ENCODE peak calls at places on chromosomes 7 and 10, in four cellular contexts. W is K562, X is HepG2, U is GM12878. P is an unnamed sample.

GRCh38 chr7:33107136-33108066 is 1.8 kb downstream of the RP9 start:
- DNase-seq in W (peak), X (peak), U (no peak), P (peak)

GRCh38 chr7:141949068-141949467 is 2.3 kb upstream of the CLEC5A start:
- DNase-seq in W (no peak), X (no peak), U (no peak), P (no peak)

GRCh38 chr10:52706347-52707070 is 66.1 kb downstream of the MBL2 start:
- DNase-seq in W (no peak), X (no peak), U (no peak), P (no peak)

GRCh38 chr7:130995252-130996081 is 261.5 kb upstream of the KLF14 start:
- DNase-seq in W (no peak), X (no peak), U (no peak), P (no peak)

GRCh38 chr10:105793071-105793470 is 1152.0 kb downstream of the SORCS3 start:
- DNase-seq in W (no peak), X (no peak), U (no peak), P (no peak)

GRCh38 chr7:41065663-41066062 is 637.2 kb downstream of the INHBA start:
- DNase-seq in W (no peak), X (no peak), U (no peak), P (peak)

GRCh38 chr10:91604936-91605534 is 27.8 kb downstream of the PPP1R3C start:
- DNase-seq in W (no peak), X (no peak), U (no peak), P (no peak)

GRCh38 chr10:99984201-99984600 is 25.5 kb downstream of the DNMBP start:
- DNase-seq in W (no peak), X (no peak), U (peak), P (no peak)

GRCh38 chr7:21972397-21972784 is 26.7 kb upstream of the CDCA7L start:
- DNase-seq in W (no peak), X (no peak), U (no peak), P (peak)

GRCh38 chr7:155579565-155579964 is 33.2 kb upstream of the CNPY1 start:
- DNase-seq in W (no peak), X (no peak), U (no peak), P (no peak)

GRCh38 chr10:26857991-26858706 is 2.6 kb downstream of the ABI1 start:
- DNase-seq in W (no peak), X (no peak), U (peak), P (peak)

GRCh38 chr10:5633166-5633565 is 33.2 kb downstream of the ASB13 start:
- DNase-seq in W (no peak), X (no peak), U (no peak), P (no peak)

GRCh38 chr7:37150180-37150579 is 298.5 kb downstream of the ELMO1 start:
- DNase-seq in W (no peak), X (peak), U (no peak), P (no peak)
- TF ChIP-seq REST in W (no peak), X (no peak), U (no peak), P (no peak)

GRCh38 chr7:98307971-98308466 is 26.5 kb downstream of the BRI3 start:
- DNase-seq in W (no peak), X (no peak), U (no peak), P (no peak)
- H3K4me2 ChIP-seq in W (no peak), X (no peak), U (no peak), P (no peak)

DNA sequence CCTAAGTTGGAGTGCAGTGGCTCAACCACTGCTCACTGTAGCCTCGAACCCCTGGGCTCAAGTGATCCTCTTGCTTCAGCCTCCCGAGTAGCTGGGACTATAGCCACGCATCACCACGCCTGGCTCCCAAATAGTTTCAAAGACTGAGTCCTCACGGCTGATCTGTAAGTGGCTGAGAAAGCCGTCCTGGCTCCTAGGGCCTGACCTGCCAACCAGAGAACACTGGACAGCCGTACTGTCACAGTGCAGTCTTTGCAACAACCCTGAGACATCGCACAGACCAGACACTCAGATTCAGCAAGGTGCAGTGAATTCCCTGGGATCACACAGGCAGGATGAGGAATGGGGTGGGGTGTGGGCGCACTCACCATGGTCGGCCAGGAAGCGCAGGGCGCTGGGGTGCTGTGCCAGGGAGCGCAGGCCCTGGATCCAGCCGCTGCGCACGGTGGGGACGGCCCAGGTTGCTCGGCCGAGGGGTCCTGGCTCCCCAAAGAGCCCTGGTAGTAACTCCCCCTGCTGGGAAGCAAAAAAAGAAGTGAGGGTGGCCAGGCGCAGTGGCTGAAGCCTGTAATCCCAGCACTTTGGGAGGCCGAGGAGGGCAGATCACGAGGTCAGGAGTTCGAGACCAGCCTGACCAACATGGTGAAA is 10.7 kb downstream of the BRAT1 start:
- DNase-seq in W (no peak), X (no peak), U (no peak), P (no peak)
- TF ChIP-seq CREB1 in W (no peak), X (no peak), U (no peak), P (no peak)

DNA sequence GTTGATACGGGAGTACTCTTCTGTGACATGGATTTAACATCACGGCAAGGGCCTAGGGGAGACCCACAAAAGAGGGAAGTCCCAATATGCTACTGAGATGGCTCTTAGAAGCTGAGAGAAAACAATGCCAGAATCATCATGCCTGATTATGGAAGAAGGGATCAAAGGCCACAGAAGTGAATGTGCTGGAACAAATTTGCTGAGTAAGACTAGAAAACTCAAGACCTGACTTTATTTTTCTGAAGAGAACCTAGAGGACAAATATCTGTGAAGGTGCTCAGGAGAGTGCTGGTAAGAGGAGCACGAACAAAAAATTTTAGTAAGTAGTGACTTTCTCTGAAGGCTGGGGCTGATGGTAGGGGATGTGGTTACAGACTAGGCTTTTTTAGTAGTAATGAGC is 277.0 kb downstream of the ZEB1 start:
- DNase-seq in W (no peak), X (no peak), U (no peak), P (no peak)
- TF ChIP-seq REST in W (no peak), X (no peak), U (no peak), P (no peak)

GRCh38 chr10:113424304-113424721 is 128.5 kb upstream of the HABP2 start:
- DNase-seq in W (no peak), X (no peak), U (no peak), P (no peak)
- H3K4me2 ChIP-seq in W (no peak), X (no peak), U (no peak), P (no peak)

P was measured in GM23338.